ENCODE peak calls at places on chromosome 12, in seven cellular contexts. One of them, this sample, is unnamed. For H3K27me3, the result is how much of the 10 kb centered on the place peaks cover.

GRCh38 chr12:106753526-106753925 is 21.0 kb upstream of the RIC8B start:
- DNase-seq in pancreas: no peak
- DNase-seq in colonic mucosa: no peak
- DNase-seq in tibial nerve: no peak
- DNase-seq in CD4-positive, alpha-beta T cell: peak
- DNase-seq in dorsolateral prefrontal cortex: no peak
- DNase-seq in A673: no peak
- DNase-seq in this sample: peak

GRCh38 chr12:25083211-25083610 is 111.7 kb downstream of the DNAI7 start:
- DNase-seq in dorsolateral prefrontal cortex: no peak
- DNase-seq in pancreas: no peak
- DNase-seq in A673: no peak
- DNase-seq in colonic mucosa: no peak
- DNase-seq in CD4-positive, alpha-beta T cell: no peak
- DNase-seq in tibial nerve: no peak
- DNase-seq in this sample: no peak

GRCh38 chr12:101566318-101566717 is 28.5 kb upstream of the MYBPC1 start:
- DNase-seq in dorsolateral prefrontal cortex: no peak
- DNase-seq in tibial nerve: no peak
- DNase-seq in pancreas: no peak
- DNase-seq in CD4-positive, alpha-beta T cell: no peak
- DNase-seq in colonic mucosa: no peak
- DNase-seq in A673: peak
- DNase-seq in this sample: no peak

GRCh38 chr12:89962648-89963047 is 254.0 kb upstream of the ATP2B1 start:
- DNase-seq in A673: no peak
- DNase-seq in dorsolateral prefrontal cortex: no peak
- DNase-seq in colonic mucosa: peak
- DNase-seq in CD4-positive, alpha-beta T cell: no peak
- DNase-seq in pancreas: no peak
- DNase-seq in tibial nerve: no peak
- DNase-seq in this sample: no peak

GRCh38 chr12:47207829-47208248 is 128.1 kb upstream of the AMIGO2 start:
- DNase-seq in CD4-positive, alpha-beta T cell: no peak
- DNase-seq in pancreas: no peak
- DNase-seq in colonic mucosa: no peak
- DNase-seq in dorsolateral prefrontal cortex: no peak
- DNase-seq in tibial nerve: no peak
- DNase-seq in A673: no peak
- DNase-seq in this sample: peak

GRCh38 chr12:102406033-102406584 is 74.3 kb downstream of the IGF1 start:
- DNase-seq in colonic mucosa: peak
- DNase-seq in A673: peak
- DNase-seq in CD4-positive, alpha-beta T cell: no peak
- DNase-seq in dorsolateral prefrontal cortex: peak
- DNase-seq in pancreas: peak
- DNase-seq in tibial nerve: no peak
- DNase-seq in this sample: peak

GRCh38 chr12:58922849-58923248 is 2.5 kb upstream of the LRIG3 start:
- DNase-seq in CD4-positive, alpha-beta T cell: no peak
- DNase-seq in A673: no peak
- DNase-seq in pancreas: no peak
- DNase-seq in colonic mucosa: no peak
- DNase-seq in tibial nerve: no peak
- DNase-seq in dorsolateral prefrontal cortex: no peak
- DNase-seq in this sample: no peak

GRCh38 chr12:114013601-114014345 is 47.6 kb upstream of the RBM19 start:
- DNase-seq in dorsolateral prefrontal cortex: no peak
- DNase-seq in colonic mucosa: no peak
- DNase-seq in tibial nerve: no peak
- DNase-seq in A673: peak
- DNase-seq in pancreas: no peak
- DNase-seq in CD4-positive, alpha-beta T cell: no peak
- DNase-seq in this sample: no peak

GRCh38 chr12:94667031-94667540 is 16.7 kb upstream of the TMCC3 start:
- DNase-seq in A673: no peak
- DNase-seq in tibial nerve: no peak
- DNase-seq in CD4-positive, alpha-beta T cell: no peak
- DNase-seq in pancreas: no peak
- DNase-seq in dorsolateral prefrontal cortex: no peak
- DNase-seq in colonic mucosa: no peak
- DNase-seq in this sample: no peak

GRCh38 chr12:57521475-57522018 is 1.1 kb upstream of the MBD6 start:
- DNase-seq in dorsolateral prefrontal cortex: peak
- DNase-seq in tibial nerve: peak
- DNase-seq in CD4-positive, alpha-beta T cell: no peak
- DNase-seq in A673: no peak
- DNase-seq in pancreas: peak
- DNase-seq in colonic mucosa: peak
- DNase-seq in this sample: no peak

GRCh38 chr12:78470354-78471195 is 394.0 kb upstream of the SYT1 start:
- DNase-seq in CD4-positive, alpha-beta T cell: no peak
- DNase-seq in pancreas: no peak
- DNase-seq in colonic mucosa: peak
- DNase-seq in A673: peak
- DNase-seq in dorsolateral prefrontal cortex: no peak
- DNase-seq in tibial nerve: no peak
- DNase-seq in this sample: no peak

DNA sequence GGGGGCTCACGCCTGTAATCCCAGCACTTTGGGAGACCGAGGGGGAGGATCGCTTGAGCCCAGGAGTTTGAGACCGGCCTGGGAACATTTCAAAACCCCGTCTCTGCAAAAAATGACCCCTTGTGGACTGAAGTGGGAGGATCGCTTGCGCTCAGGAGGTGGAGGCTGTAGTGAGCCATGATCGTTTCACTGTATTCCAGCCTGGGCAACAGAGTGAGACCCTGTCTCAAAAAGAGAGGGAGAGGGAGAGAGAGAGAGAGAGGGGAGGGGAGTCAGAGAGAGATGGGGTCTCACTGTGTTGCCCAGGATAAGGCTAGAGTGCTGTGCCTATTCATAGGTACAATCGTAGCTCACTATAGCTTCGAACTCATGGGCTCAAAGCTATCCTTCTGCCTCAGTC is 2.8 kb downstream of the FGD4 start:
- DNase-seq in pancreas: no peak
- DNase-seq in A673: no peak
- DNase-seq in tibial nerve: no peak
- DNase-seq in colonic mucosa: no peak
- DNase-seq in dorsolateral prefrontal cortex: no peak
- DNase-seq in CD4-positive, alpha-beta T cell: no peak
- DNase-seq in this sample: no peak
- H3K27me3 ChIP-seq in pancreas: under half
- H3K27me3 ChIP-seq in A673: under half
- H3K27me3 ChIP-seq in tibial nerve: under half
- H3K27me3 ChIP-seq in colonic mucosa: under half
- H3K27me3 ChIP-seq in dorsolateral prefrontal cortex: under half
- H3K27me3 ChIP-seq in CD4-positive, alpha-beta T cell: under half
- H3K27me3 ChIP-seq in this sample: under half

GRCh38 chr12:111201036-111201435 is 167.9 kb downstream of the PHETA1 start:
- DNase-seq in tibial nerve: no peak
- DNase-seq in colonic mucosa: no peak
- DNase-seq in A673: peak
- DNase-seq in CD4-positive, alpha-beta T cell: no peak
- DNase-seq in pancreas: no peak
- DNase-seq in dorsolateral prefrontal cortex: no peak
- DNase-seq in this sample: no peak
- TF ChIP-seq CTCF in tibial nerve: no peak
- TF ChIP-seq CTCF in colonic mucosa: no peak
- TF ChIP-seq CTCF in A673: no peak
- TF ChIP-seq CTCF in CD4-positive, alpha-beta T cell: no peak
- TF ChIP-seq CTCF in pancreas: no peak
- TF ChIP-seq CTCF in dorsolateral prefrontal cortex: no peak
- TF ChIP-seq CTCF in this sample: no peak

DNA sequence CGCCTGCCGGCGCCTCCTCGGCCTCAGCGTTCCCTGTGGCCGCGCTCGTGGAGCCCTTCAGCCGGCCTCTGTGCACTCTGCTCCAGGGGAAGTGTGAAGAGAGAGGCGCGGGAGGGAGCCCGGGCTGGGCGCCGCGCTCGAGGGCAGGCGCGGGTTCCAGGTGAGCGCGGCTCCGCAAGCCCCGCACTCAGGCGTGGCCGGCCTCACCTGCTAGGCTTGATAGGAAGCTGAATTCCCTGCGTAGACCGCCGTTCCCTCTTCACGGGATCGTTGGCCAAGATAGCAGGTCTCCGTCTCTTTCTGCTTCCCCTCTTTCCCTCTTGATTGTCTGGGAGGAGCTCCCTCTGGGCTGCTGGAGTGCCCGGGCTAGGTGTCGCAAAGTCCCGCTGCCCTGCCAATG is 89.7 kb downstream of the ASCL4 start:
- DNase-seq in pancreas: no peak
- DNase-seq in tibial nerve: no peak
- DNase-seq in A673: no peak
- DNase-seq in CD4-positive, alpha-beta T cell: no peak
- DNase-seq in colonic mucosa: no peak
- DNase-seq in dorsolateral prefrontal cortex: no peak
- DNase-seq in this sample: no peak
- H3K27me3 ChIP-seq in pancreas: under half
- H3K27me3 ChIP-seq in tibial nerve: under half
- H3K27me3 ChIP-seq in A673: half or more
- H3K27me3 ChIP-seq in CD4-positive, alpha-beta T cell: under half
- H3K27me3 ChIP-seq in colonic mucosa: under half
- H3K27me3 ChIP-seq in dorsolateral prefrontal cortex: under half
- H3K27me3 ChIP-seq in this sample: under half

DNA sequence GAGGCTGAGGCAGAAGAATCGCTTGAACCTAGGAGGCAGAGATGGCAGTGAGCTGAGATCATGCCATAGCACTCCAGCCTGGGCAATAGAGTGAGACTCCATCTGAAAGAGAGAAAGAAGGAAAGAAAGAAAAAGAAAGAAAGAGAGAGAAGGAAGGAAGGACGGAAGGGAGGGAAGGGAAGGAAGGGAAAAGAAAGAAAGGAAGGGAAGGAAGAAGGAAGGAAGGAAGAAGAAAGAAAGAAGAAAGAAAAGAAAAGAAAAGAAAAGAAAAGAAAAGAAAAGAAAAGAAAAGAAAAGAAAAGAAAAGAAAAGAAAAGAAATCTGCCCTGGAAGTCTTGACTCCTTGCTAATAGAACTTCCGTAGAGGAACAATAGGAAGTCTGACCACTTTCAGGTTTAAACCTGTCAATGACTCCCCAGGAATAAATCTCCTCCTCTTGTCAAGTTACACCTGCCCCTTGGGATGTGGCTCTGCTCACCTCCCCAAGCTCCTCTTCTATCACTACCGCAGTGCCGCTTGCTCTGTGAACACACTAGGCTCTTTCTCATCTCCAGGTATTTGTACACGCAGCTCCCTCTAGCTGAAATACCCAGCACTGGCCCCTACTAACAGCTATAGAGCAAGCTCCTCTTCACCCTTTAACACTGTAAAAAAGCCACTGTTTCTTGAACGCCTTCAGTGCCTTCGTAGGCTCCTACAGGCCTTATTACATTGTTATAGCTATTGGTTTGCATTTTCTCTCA is 773.1 kb upstream of the TBX3 start:
- DNase-seq in A673: no peak
- DNase-seq in tibial nerve: no peak
- DNase-seq in colonic mucosa: no peak
- DNase-seq in pancreas: no peak
- DNase-seq in dorsolateral prefrontal cortex: no peak
- DNase-seq in CD4-positive, alpha-beta T cell: no peak
- DNase-seq in this sample: no peak
- TF ChIP-seq CTCF in A673: no peak
- TF ChIP-seq CTCF in tibial nerve: no peak
- TF ChIP-seq CTCF in colonic mucosa: no peak
- TF ChIP-seq CTCF in pancreas: no peak
- TF ChIP-seq CTCF in dorsolateral prefrontal cortex: no peak
- TF ChIP-seq CTCF in CD4-positive, alpha-beta T cell: no peak
- TF ChIP-seq CTCF in this sample: peak

This sample was measured in GM06990.